ENCODE peak calls at places on chromosomes 13 and 19, in nine cellular contexts. M is heart right ventricle, G is upper lobe of right lung, J is fibroblast of pulmonary artery, K is IMR-90, B is sigmoid colon, I is HL-60, L is kidney epithelial cell, D is mammary epithelial cell. W is an unnamed sample.
A peak's percentile ranks its signal among the peaks of the same experiment; 100 is the strongest.

GRCh38 chr13:22412452-22412851 is 741.6 kb downstream of the FGF9 start:
- DNase-seq in K (no peak), I (no peak), L (no peak), J (no peak), M (no peak), B (no peak), G (no peak), D (no peak), W (no peak)

GRCh38 chr19:15584541-15585115 is 30.4 kb upstream of the CYP4F8 start:
- DNase-seq in G (peak; percentile 91), K (peak; percentile 28), I (peak; percentile 74), M (peak; percentile 70), L (no peak), J (peak; percentile 62), D (peak; percentile 45), B (peak; percentile 77), W (peak; percentile 29)

GRCh38 chr13:101916108-101916757 is 463.8 kb downstream of the ITGBL1 start:
- DNase-seq in J (peak; percentile 2), I (no peak), G (peak; percentile 64), D (peak; percentile 6), K (no peak), B (no peak), L (no peak), M (no peak), W (no peak)

GRCh38 chr19:6532244-6532999 is 1.6 kb downstream of the TNFSF9 start:
- DNase-seq in M (no peak), K (no peak), B (no peak), D (no peak), J (no peak), I (peak; percentile 65), G (no peak), L (no peak), W (no peak)

GRCh38 chr19:39555883-39556282 is 15.9 kb upstream of the EID2 start:
- DNase-seq in L (no peak), I (no peak), K (no peak), M (no peak), J (no peak), B (no peak), D (no peak), G (no peak), W (no peak)

GRCh38 chr13:42170029-42170428 is 101.9 kb upstream of the AKAP11 start:
- DNase-seq in I (no peak), G (no peak), L (no peak), M (no peak), D (no peak), B (no peak), K (no peak), J (no peak), W (no peak)

GRCh38 chr13:49958321-49958720 is 22.2 kb upstream of the SPRYD7 start:
- DNase-seq in L (no peak), J (no peak), G (no peak), B (no peak), M (no peak), D (peak; percentile 7), I (no peak), K (peak; percentile 11), W (no peak)

GRCh38 chr13:51803422-51804294 is at the start of gene DHRS12:
- DNase-seq in J (peak; percentile 77), B (peak; percentile 97), D (peak; percentile 80), I (peak; percentile 78), G (peak; percentile 96), M (peak; percentile 95), L (no peak), K (peak; percentile 66), W (no peak)

GRCh38 chr13:23365652-23366051 is 67.8 kb downstream of the SACS start:
- DNase-seq in G (no peak), K (peak; percentile 71), L (no peak), M (no peak), B (no peak), J (no peak), D (no peak), I (no peak), W (no peak)

GRCh38 chr19:17671906-17672305 is 16.2 kb downstream of the UNC13A start:
- DNase-seq in G (no peak), B (no peak), M (no peak), D (peak; percentile 42), L (no peak), K (peak; percentile 37), I (no peak), J (peak; percentile 59), W (no peak)

GRCh38 chr19:13118424-13119193 is 545 bp downstream of the NACC1 start:
- DNase-seq in J (peak; percentile 30), G (peak; percentile 91), M (no peak), B (peak; percentile 76), D (peak; percentile 42), K (peak; percentile 31), I (peak; percentile 63), L (no peak), W (no peak)

GRCh38 chr19:56507446-56508281 is at the start of gene ZNF471:
- DNase-seq in M (peak; percentile 99), I (peak; percentile 95), D (peak; percentile 97), G (peak; percentile 97), L (peak; percentile 93), B (peak; percentile 99), K (peak; percentile 98), J (peak; percentile 99), W (peak; percentile 92)

GRCh38 chr13:57352114-57352513 is 185.1 kb downstream of the PRR20E start:
- DNase-seq in B (no peak), L (no peak), I (no peak), G (no peak), D (no peak), M (no peak), K (no peak), J (no peak), W (no peak)

GRCh38 chr13:51549050-51549449 is 35.2 kb upstream of the WDFY2 start:
- DNase-seq in K (no peak), I (peak; percentile 85), M (no peak), B (no peak), L (no peak), D (no peak), J (no peak), G (peak; percentile 68), W (no peak)

GRCh38 chr19:14366529-14366928 is 14.7 kb upstream of the ADGRE5 start:
- DNase-seq in I (no peak), B (peak; percentile 69), L (peak; percentile 63), J (peak; percentile 84), M (peak; percentile 44), K (peak; percentile 68), G (peak; percentile 91), D (peak; percentile 87), W (no peak)

GRCh38 chr19:632228-633067 is 889 bp downstream of the POLRMT start:
- DNase-seq in B (no peak), L (no peak), I (peak; percentile 40), D (peak; percentile 47), M (no peak), J (peak; percentile 56), K (peak; percentile 36), G (peak; percentile 79), W (no peak)

GRCh38 chr13:70893832-70894231 is 785.6 kb upstream of the KLHL1 start:
- DNase-seq in M (no peak), D (no peak), K (no peak), B (no peak), I (peak; percentile 21), J (peak; percentile 4), L (no peak), G (no peak), W (no peak)

GRCh38 chr19:40381321-40381720 is 8.7 kb downstream of the HIPK4 start:
- DNase-seq in M (no peak), K (no peak), G (no peak), I (no peak), D (no peak), B (no peak), J (no peak), L (no peak), W (no peak)

GRCh38 chr13:41216160-41216559 is 21.8 kb upstream of the KBTBD7 start:
- DNase-seq in I (no peak), L (no peak), G (no peak), B (no peak), J (peak; percentile 46), K (peak; percentile 82), D (peak; percentile 77), M (no peak), W (no peak)

GRCh38 chr13:98613591-98613990 is 36.7 kb upstream of the STK24 start:
- DNase-seq in D (no peak), I (no peak), K (no peak), L (no peak), M (no peak), J (no peak), G (no peak), B (no peak), W (no peak)
- H3K4me3 ChIP-seq in D (no peak overlapping the region), I (no peak overlapping the region), K (no peak overlapping the region), L (no peak overlapping the region), M (no peak overlapping the region), J (no peak overlapping the region), G (no peak overlapping the region), B (no peak overlapping the region), W (no peak overlapping the region)

DNA sequence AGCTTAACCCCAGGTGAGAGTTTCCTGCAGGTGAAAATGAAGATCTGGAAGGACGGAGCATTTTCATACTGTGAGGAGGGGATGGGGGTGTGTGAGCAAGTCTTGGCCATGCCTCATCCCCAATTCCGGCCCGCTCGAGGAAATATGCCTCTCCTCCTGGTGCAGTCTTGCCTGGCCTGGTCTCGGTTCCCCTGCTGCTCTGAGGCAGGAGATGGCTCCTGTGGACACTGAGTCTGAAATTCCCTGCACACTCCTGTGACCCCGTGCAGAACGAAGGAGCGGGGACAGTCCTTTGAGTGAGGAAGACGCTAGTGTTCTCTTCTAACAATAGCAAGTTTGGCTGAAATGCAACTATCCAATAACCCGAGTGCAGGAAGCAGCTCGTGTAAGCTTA is 329 bp upstream of the ZNF439 start:
- DNase-seq in K (no peak), L (no peak), J (no peak), M (no peak), G (no peak), B (no peak), I (no peak), D (no peak), W (no peak)
- H3K4me3 ChIP-seq in K (peak overlapping the region; percentile 83), L (peak overlapping the region; percentile 47), J (peak overlapping the region; percentile 61), M (peak overlapping the region; percentile 72), G (peak overlapping the region; percentile 83), B (peak overlapping the region; percentile 53), I (no peak overlapping the region), D (no peak overlapping the region), W (peak overlapping the region; percentile 33)

GRCh38 chr19:38251564-38252051 is 4.6 kb downstream of the PPP1R14A start:
- DNase-seq in B (peak; percentile 83), J (peak; percentile 73), L (no peak), G (no peak), I (no peak), D (peak; percentile 68), K (no peak), M (peak; percentile 88), W (no peak)
- H3K4me3 ChIP-seq in B (peak overlapping the region; percentile 70), J (peak overlapping the region; percentile 24), L (no peak overlapping the region), G (peak overlapping the region; percentile 60), I (no peak overlapping the region), D (peak overlapping the region; percentile 17), K (no peak overlapping the region), M (peak overlapping the region; percentile 72), W (no peak overlapping the region)

DNA sequence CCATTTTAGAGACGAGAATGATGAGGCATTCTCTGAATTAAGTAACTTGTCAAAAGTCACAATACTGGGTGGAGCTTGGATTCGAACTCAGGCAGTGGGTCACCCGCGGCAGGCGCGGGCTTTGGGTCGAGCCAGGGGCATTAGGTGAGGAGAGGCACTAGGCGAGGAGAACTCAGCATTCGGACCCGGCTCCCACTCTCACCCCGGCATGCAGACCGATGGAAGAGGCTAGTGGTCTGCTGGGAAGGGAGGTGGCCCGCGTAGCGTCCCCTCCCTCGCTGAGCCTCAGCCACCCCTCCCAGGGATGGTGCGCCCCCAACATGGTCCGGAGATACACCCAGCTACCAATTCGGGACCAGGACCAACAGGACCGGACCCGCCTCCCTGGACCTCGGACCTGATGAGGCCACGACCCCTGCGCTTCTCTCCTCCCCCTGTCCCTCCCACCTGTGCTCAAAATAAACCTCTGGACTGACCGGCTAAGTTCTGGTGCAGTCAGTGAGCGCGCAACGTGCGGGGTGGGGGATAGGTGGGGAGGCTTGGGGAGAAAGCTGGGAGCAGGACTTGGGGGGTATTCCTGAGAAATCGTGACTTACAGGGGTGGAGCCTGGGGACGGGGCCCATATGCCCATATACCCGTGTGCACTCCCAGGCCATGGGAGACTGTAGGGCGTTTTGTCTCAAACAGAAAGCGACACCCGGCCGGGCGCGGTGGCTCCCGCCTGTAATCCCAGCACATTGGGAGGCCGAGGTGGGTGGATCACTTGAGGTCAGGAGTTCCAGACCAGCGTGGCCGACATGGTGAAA is 1.3 kb upstream of the SNAPC2 start:
- DNase-seq in B (no peak), M (no peak), J (no peak), D (no peak), K (no peak), L (no peak), G (no peak), I (no peak), W (no peak)
- H3K4me3 ChIP-seq in B (no peak overlapping the region), M (no peak overlapping the region), J (no peak overlapping the region), D (no peak overlapping the region), K (no peak overlapping the region), L (no peak overlapping the region), G (no peak overlapping the region), I (no peak overlapping the region), W (no peak overlapping the region)

W was measured in HFF-Myc.